ENCODE peak calls at places on chromosomes 3 and 15, in eight cellular contexts. O is left ventricle myocardium inferior, B is heart right ventricle, W is fibroblast of lung, E is IMR-90, X is mammary epithelial cell, N is ovary, I is adrenal gland. M is an unnamed sample. For H3K4me1 and H3K27me3, the result is how much of the 10 kb centered on the place peaks cover.

GRCh38 chr15:77251662-77252061 is 168.2 kb downstream of the PEAK1 start:
- DNase-seq in X (no peak), N (no peak), E (peak), B (no peak), O (no peak), W (peak), I (no peak), M (no peak)

GRCh38 chr15:74783072-74783807 is 1.4 kb downstream of the CSK start:
- DNase-seq in X (no peak), N (no peak), I (no peak), E (peak), W (peak), O (no peak), B (no peak), M (peak)

GRCh38 chr15:88258021-88258641 is 1.6 kb upstream of the NTRK3 start:
- DNase-seq in I (no peak), N (no peak), B (no peak), X (no peak), O (no peak), E (no peak), W (no peak), M (peak)

GRCh38 chr3:52046186-52046913 is 10.0 kb downstream of the DUSP7 start:
- DNase-seq in X (peak), I (peak), W (peak), N (no peak), O (no peak), E (peak), B (no peak), M (peak)

GRCh38 chr3:124800511-124801374 is 70.5 kb downstream of the UMPS start:
- DNase-seq in W (peak), I (peak), N (peak), O (peak), B (peak), E (peak), X (no peak), M (peak)

GRCh38 chr3:29195055-29195454 is 85.8 kb upstream of the RBMS3 start:
- DNase-seq in W (no peak), N (no peak), B (no peak), X (peak), E (peak), I (no peak), O (no peak), M (no peak)

GRCh38 chr3:15384510-15385237 is 42.7 kb downstream of the METTL6 start:
- DNase-seq in I (no peak), E (no peak), B (no peak), O (no peak), X (no peak), W (no peak), N (no peak), M (no peak)

GRCh38 chr3:4751057-4752051 is 227.9 kb upstream of the BHLHE40 start:
- DNase-seq in B (no peak), W (peak), N (no peak), X (peak), I (no peak), E (peak), O (no peak), M (peak)

GRCh38 chr3:14598143-14598569 is 53.4 kb upstream of the CCDC174 start:
- DNase-seq in B (no peak), W (peak), X (peak), O (no peak), E (peak), N (no peak), I (no peak), M (peak)

GRCh38 chr15:61989698-61990097 is 70.5 kb downstream of the VPS13C start:
- DNase-seq in N (no peak), O (no peak), W (no peak), B (no peak), I (no peak), X (no peak), E (peak), M (no peak)

GRCh38 chr15:25862087-25862468 is 1.0 kb downstream of the ATP10A start:
- DNase-seq in N (no peak), W (peak), X (no peak), E (peak), B (no peak), I (peak), O (no peak), M (peak)

GRCh38 chr3:95123104-95123503 is 1060.2 kb downstream of the NSUN3 start:
- DNase-seq in X (no peak), W (no peak), E (no peak), I (no peak), B (no peak), N (no peak), O (no peak), M (no peak)

GRCh38 chr3:99645277-99646106 is 7.1 kb downstream of the COL8A1 start:
- DNase-seq in N (peak), X (peak), O (no peak), W (peak), I (no peak), E (peak), B (no peak), M (peak)

GRCh38 chr15:38819343-38819858 is 254.8 kb upstream of the RASGRP1 start:
- DNase-seq in I (no peak), B (no peak), O (no peak), X (no peak), E (no peak), W (no peak), N (no peak), M (no peak)

DNA sequence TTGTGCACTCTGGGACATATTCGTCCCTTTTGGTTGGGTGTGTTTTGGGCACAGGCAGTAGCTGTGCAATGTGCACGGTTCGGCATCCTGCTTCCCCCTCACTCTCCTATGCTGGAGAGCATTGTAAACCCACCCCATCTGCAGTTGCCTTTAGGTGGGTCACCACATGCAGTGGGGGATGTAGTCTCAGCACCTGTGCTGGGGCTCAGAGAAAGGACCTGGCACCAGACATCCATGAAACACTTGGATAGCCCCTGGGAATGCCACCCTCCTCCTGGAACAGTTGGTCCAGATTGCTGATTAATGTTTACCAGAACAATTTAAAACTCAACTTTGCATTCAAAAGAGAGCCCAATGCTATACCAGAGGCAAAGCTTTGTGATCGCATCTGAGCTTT is 123.9 kb upstream of the MEF2A start:
- DNase-seq in B (no peak), O (no peak), I (no peak), E (no peak), W (no peak), N (no peak), X (no peak), M (no peak)
- H3K4me1 ChIP-seq in B (half or more), O (half or more), I (under half), E (under half), W (under half), N (under half), X (under half), M (under half)

DNA sequence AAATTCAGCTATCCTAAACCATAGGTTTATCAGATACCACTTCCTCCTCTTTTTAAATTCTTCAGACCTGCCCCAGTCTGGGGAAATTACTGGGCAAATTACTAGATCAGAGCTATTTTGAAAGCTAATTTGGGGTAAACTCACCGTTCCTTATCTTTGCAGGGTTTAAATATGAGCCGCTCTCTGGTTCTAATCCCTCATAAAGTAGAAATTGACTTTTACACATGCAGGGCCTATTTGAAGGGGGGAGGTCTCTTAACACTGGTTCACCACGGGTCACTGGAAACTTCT is 11.0 kb upstream of the MEIS2 start:
- DNase-seq in X (no peak), B (no peak), I (no peak), W (no peak), N (no peak), O (no peak), E (no peak), M (no peak)
- H3K4me3 ChIP-seq in X (no peak), B (no peak), I (peak), W (no peak), N (peak), O (peak), E (no peak), M (peak)

GRCh38 chr15:71629147-71629760 is 181.1 kb upstream of the NR2E3 start:
- DNase-seq in W (no peak), N (no peak), X (no peak), B (no peak), E (no peak), I (no peak), O (no peak), M (no peak)
- H3K27me3 ChIP-seq in W (under half), N (under half), X (under half), B (under half), E (under half), I (under half), O (under half), M (under half)

GRCh38 chr15:67948215-67948614 is 105.9 kb upstream of the PIAS1 start:
- DNase-seq in B (no peak), X (no peak), N (no peak), W (no peak), I (no peak), E (no peak), O (no peak), M (no peak)
- H3K4me1 ChIP-seq in B (under half), X (under half), N (under half), W (under half), I (under half), E (under half), O (under half), M (under half)

GRCh38 chr3:9249273-9250192 is at the start of gene SRGAP3:
- DNase-seq in I (peak), B (peak), N (peak), O (peak), X (peak), E (peak), W (peak), M (peak)

GRCh38 chr3:9247361-9248231 is 1.9 kb downstream of the SRGAP3 start:
- DNase-seq in X (peak), O (no peak), E (no peak), B (no peak), I (no peak), W (no peak), N (no peak), M (no peak)

GRCh38 chr3:9248232-9249191 is 934 bp downstream of the SRGAP3 start:
- DNase-seq in N (no peak), X (peak), B (no peak), W (no peak), I (no peak), O (no peak), E (no peak), M (peak)

GRCh38 chr3:9244495-9245183 is 4.8 kb downstream of the SRGAP3 start:
- DNase-seq in N (no peak), E (no peak), B (no peak), W (no peak), I (no peak), O (no peak), X (no peak), M (no peak)

GRCh38 chr3:9246196-9246595 is 3.2 kb downstream of the SRGAP3 start:
- DNase-seq in E (no peak), O (no peak), W (no peak), N (no peak), I (no peak), B (no peak), X (no peak), M (no peak)
- H3K4me3 ChIP-seq in E (no peak), O (no peak), W (no peak), N (no peak), I (no peak), B (no peak), X (peak), M (no peak)

GRCh38 chr15:66254364-66255292 is 1.1 kb upstream of the MEGF11 start:
- DNase-seq in N (no peak), O (no peak), B (no peak), E (no peak), X (no peak), I (no peak), W (no peak), M (no peak)

GRCh38 chr15:66253296-66253642 is 281 bp downstream of the MEGF11 start:
- DNase-seq in O (no peak), W (no peak), E (no peak), X (no peak), N (no peak), I (no peak), B (no peak), M (no peak)

GRCh38 chr15:66253643-66254363 is at the start of gene MEGF11:
- DNase-seq in X (peak), W (peak), N (peak), E (peak), O (peak), B (peak), I (peak), M (peak)

GRCh38 chr15:66255293-66255676 is 1.7 kb upstream of the MEGF11 start:
- DNase-seq in I (no peak), B (no peak), W (no peak), E (no peak), N (no peak), X (no peak), O (no peak), M (no peak)

DNA sequence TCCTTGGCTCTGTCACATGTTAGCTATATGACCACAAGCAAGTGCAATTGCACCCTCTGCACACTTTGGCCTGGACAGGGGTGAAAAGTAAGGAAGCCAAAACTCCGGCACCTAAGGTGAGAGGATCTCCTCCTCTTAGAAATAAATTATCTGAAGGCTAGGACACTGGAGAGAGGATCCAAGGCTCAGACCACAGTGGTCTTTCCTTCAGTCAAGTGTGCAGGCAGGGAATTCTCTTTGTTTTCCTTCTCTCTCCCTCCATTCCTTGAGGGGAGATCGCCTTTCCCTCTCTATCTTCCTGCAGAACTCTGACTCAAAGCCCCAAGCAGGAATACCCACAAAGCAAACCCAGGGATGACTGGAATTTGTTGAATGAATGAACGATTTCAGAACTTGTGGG is 3.1 kb upstream of the MEGF11 start:
- DNase-seq in W (no peak), B (no peak), I (no peak), E (no peak), N (no peak), O (no peak), X (no peak), M (no peak)
- H3K27me3 ChIP-seq in W (under half), B (half or more), I (under half), E (half or more), N (under half), O (half or more), X (under half), M (half or more)

DNA sequence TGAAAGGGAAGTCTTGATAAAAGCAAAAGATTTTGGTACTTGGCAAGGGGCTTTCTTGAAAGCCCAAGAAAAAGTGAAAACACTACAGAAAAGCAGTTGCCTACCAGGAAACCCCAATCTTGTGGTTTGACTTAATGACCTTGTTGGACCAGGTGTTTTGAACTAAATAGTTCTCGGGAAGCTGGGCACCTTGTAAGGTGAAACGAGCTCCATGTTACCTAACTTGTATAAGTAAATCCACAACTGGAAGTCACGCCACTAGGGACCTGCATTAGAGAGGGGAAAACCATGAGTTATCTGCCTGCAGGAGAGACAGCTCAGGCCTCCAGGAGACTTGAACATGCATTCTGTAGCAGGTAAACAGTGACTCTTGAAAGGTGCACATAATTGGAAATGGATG is 88.2 kb downstream of the GMPS start:
- DNase-seq in O (no peak), E (no peak), N (no peak), W (no peak), X (no peak), I (no peak), B (no peak), M (no peak)
- H3K4me1 ChIP-seq in O (under half), E (under half), N (under half), W (under half), X (under half), I (under half), B (under half), M (under half)

DNA sequence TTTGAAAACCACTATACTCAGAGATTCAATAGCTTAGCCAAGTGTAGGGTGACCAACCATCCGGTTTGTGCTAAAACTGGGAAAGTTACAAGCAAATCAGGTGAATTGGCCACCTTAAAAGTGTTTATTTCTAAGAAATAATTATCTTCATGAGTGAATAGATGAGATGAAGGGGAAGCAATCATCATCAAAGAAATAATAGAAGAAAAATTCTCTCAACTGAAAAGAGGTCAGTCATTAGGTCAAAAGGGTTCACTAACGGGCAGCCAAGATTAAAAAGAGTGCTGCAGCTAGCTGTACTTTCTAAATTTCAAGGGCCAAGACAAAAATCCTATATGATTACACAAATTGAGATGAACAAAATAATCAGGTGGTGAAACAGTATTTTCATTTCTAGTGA is 34.9 kb upstream of the TSC22D2 start:
- DNase-seq in W (no peak), N (no peak), B (no peak), O (no peak), E (no peak), X (no peak), I (no peak), M (no peak)
- H3K4me3 ChIP-seq in W (no peak), N (no peak), B (no peak), O (no peak), E (no peak), X (no peak), I (no peak), M (no peak)

GRCh38 chr3:22372292-22372949 is 621.4 kb upstream of the ZNF385D start:
- DNase-seq in I (no peak), W (no peak), X (no peak), B (peak), E (no peak), O (peak), N (peak), M (peak)
- H3K27me3 ChIP-seq in I (under half), W (under half), X (under half), B (under half), E (under half), O (under half), N (under half), M (half or more)

GRCh38 chr3:47646362-47646761 is 67.7 kb upstream of the CSPG5 start:
- DNase-seq in B (no peak), W (peak), X (no peak), O (no peak), N (no peak), I (no peak), E (peak), M (peak)
- H3K4me1 ChIP-seq in B (under half), W (under half), X (under half), O (under half), N (under half), I (under half), E (under half), M (under half)

M was measured in adipocyte.